ENCODE peak calls at places on chromosomes 5 and 9, in nine cellular contexts. D, E, N, U, Q, O, G, X and S are unnamed samples.

GRCh38 chr9:120109242-120109641 is 470.7 kb downstream of the CDK5RAP2 start:
- DNase-seq in E (no peak), N (no peak), G (no peak), O (no peak), U (no peak), Q (no peak), D (peak), X (peak), S (peak)

GRCh38 chr9:102514541-102514940 is 480.6 kb upstream of the CYLC2 start:
- DNase-seq in D (no peak), N (no peak), G (no peak), Q (no peak), O (no peak), X (no peak), U (no peak), E (no peak), S (no peak)

GRCh38 chr5:14178671-14179211 is 35.6 kb downstream of the TRIO start:
- DNase-seq in Q (no peak), U (no peak), N (no peak), D (peak), O (no peak), G (no peak), E (peak), X (peak), S (no peak)

GRCh38 chr5:128227984-128228383 is 144.4 kb downstream of the SLC12A2 start:
- DNase-seq in U (no peak), E (peak), Q (no peak), G (no peak), O (no peak), N (no peak), D (no peak), X (no peak), S (no peak)

GRCh38 chr5:132012385-132013005 is 1.0 kb upstream of the ACSL6 start:
- DNase-seq in G (no peak), O (peak), Q (no peak), N (no peak), D (peak), X (peak), U (no peak), E (peak), S (peak)

GRCh38 chr5:121503111-121503840 is 348.4 kb upstream of the FTMT start:
- DNase-seq in G (no peak), N (no peak), U (peak), Q (peak), O (no peak), X (peak), E (peak), D (peak), S (peak)

GRCh38 chr5:160651682-160652645 is 200.0 kb downstream of the ATP10B start:
- DNase-seq in N (no peak), U (no peak), X (no peak), E (no peak), O (no peak), D (no peak), Q (no peak), G (no peak), S (no peak)

GRCh38 chr9:76820431-76820830 is 56.2 kb downstream of the PCA3 start:
- DNase-seq in E (no peak), U (no peak), D (no peak), G (no peak), Q (no peak), X (no peak), N (no peak), O (no peak), S (no peak)

GRCh38 chr5:149381261-149381985 is 2.3 kb upstream of the IL17B start:
- DNase-seq in Q (no peak), N (no peak), X (no peak), D (no peak), U (no peak), O (peak), E (no peak), G (no peak), S (no peak)

GRCh38 chr5:179550511-179551342 is at the start of gene RUFY1:
- DNase-seq in D (peak), N (peak), U (peak), G (peak), X (peak), E (peak), Q (peak), O (peak), S (peak)

GRCh38 chr9:81035171-81035570 is 654.2 kb downstream of the TLE1 start:
- DNase-seq in O (no peak), U (no peak), G (no peak), D (no peak), Q (no peak), E (no peak), X (no peak), N (no peak), S (no peak)

GRCh38 chr5:44603496-44604272 is 205.1 kb upstream of the MRPS30 start:
- DNase-seq in D (peak), G (no peak), N (no peak), E (peak), U (no peak), O (no peak), Q (no peak), X (peak), S (no peak)

GRCh38 chr5:95817430-95817829 is 5.1 kb downstream of the GLRX start:
- DNase-seq in Q (no peak), G (no peak), E (peak), D (no peak), X (no peak), O (no peak), U (no peak), N (peak), S (no peak)

GRCh38 chr9:136095028-136095494 is at the start of gene NACC2:
- DNase-seq in Q (peak), G (no peak), X (peak), E (peak), N (no peak), D (no peak), O (peak), U (no peak), S (no peak)

GRCh38 chr9:110847661-110848060 is 179.1 kb downstream of the MUSK start:
- DNase-seq in D (no peak), X (no peak), U (no peak), N (no peak), O (no peak), E (no peak), Q (no peak), G (no peak), S (no peak)

GRCh38 chr5:17333755-17334154 is 116.3 kb downstream of the BASP1 start:
- DNase-seq in D (no peak), U (no peak), G (no peak), E (no peak), X (no peak), O (no peak), Q (no peak), N (no peak), S (no peak)

GRCh38 chr9:676780-677458 is 164.6 kb upstream of the DMRT1 start:
- DNase-seq in X (no peak), E (peak), N (no peak), D (no peak), G (no peak), U (peak), O (no peak), Q (no peak), S (no peak)

GRCh38 chr9:679462-679861 is 162.0 kb upstream of the DMRT1 start:
- DNase-seq in G (no peak), X (no peak), E (no peak), D (no peak), Q (no peak), U (no peak), N (no peak), O (no peak), S (no peak)

GRCh38 chr9:675697-676370 is 165.7 kb upstream of the DMRT1 start:
- DNase-seq in U (no peak), E (no peak), N (no peak), X (no peak), D (no peak), G (no peak), Q (no peak), O (no peak), S (no peak)

GRCh38 chr9:680106-680505 is 161.4 kb upstream of the DMRT1 start:
- DNase-seq in G (no peak), E (peak), Q (no peak), O (no peak), U (no peak), X (no peak), N (no peak), D (no peak), S (no peak)

DNA sequence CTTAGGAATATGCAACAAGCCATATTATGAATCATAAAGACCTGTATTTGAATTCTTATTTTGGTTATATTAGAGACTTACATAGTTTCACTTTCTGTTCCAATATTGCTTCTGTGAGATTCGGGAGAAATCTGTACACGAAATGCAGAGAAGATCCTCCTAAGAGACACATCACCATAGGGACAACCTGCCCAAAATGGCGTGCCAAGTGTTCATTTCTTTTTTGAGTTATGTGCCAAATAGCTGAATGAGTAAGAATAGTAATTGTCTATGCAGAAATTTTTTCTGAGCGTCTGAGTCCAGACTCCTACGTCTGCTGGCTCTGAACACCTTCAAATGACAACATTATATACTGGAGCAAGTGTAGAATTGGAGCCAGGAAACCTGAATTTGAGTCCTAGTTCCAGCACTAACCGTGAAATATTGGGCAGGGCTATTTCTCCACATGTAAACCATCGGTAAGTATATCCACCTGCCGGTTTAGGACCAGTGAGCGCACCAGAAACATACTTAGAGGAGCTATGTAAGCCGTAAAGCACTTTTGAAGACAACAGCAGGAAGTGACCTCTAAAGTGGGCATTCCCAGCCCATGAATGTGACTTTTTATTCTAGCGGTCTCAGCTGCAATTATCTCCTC is 163.9 kb upstream of the DMRT1 start:
- DNase-seq in D (no peak), E (no peak), O (no peak), U (peak), Q (no peak), G (no peak), X (no peak), N (no peak), S (no peak)
- H3K27ac ChIP-seq in D (no peak), E (no peak), O (peak), U (peak), Q (no peak), G (no peak), X (no peak), N (no peak), S (peak)

DNA sequence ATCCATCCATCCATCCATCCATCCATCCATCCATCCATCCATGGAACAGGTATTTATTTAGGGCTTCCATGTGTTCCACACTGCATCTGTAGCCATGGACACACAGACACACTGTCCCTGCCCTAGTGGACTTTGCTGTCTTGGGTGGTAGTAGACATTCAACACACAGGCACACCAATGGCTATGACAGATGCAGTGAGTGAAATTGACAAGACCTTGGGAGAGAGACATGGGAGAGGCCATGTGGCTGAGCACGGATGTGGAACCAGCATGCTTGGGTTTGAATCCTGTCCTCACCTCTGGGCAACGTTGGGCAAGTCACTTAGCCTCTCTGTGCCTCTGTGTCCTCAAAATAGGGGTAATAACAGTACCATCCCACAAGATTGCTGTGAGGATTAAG is 45.3 kb downstream of the STOM start:
- DNase-seq in G (no peak), Q (no peak), U (no peak), N (no peak), D (no peak), X (no peak), O (no peak), E (no peak), S (no peak)
- H3K27ac ChIP-seq in G (no peak), Q (peak), U (no peak), N (no peak), D (no peak), X (no peak), O (peak), E (no peak), S (no peak)

GRCh38 chr9:137486141-137486490 is 27.0 kb upstream of the NSMF start:
- DNase-seq in U (no peak), N (no peak), Q (no peak), O (no peak), X (no peak), E (no peak), D (no peak), G (no peak), S (no peak)

GRCh38 chr9:137486545-137487453 is 27.7 kb upstream of the NSMF start:
- DNase-seq in X (no peak), E (no peak), D (no peak), N (no peak), G (no peak), Q (no peak), O (peak), U (no peak), S (no peak)

GRCh38 chr9:137488330-137488653 is 29.2 kb upstream of the NSMF start:
- DNase-seq in O (peak), D (no peak), N (no peak), E (no peak), Q (no peak), X (no peak), U (no peak), G (no peak), S (no peak)

GRCh38 chr9:137488906-137489305 is 29.8 kb upstream of the NSMF start:
- DNase-seq in G (no peak), D (no peak), Q (no peak), N (no peak), U (no peak), X (no peak), E (no peak), O (peak), S (no peak)

DNA sequence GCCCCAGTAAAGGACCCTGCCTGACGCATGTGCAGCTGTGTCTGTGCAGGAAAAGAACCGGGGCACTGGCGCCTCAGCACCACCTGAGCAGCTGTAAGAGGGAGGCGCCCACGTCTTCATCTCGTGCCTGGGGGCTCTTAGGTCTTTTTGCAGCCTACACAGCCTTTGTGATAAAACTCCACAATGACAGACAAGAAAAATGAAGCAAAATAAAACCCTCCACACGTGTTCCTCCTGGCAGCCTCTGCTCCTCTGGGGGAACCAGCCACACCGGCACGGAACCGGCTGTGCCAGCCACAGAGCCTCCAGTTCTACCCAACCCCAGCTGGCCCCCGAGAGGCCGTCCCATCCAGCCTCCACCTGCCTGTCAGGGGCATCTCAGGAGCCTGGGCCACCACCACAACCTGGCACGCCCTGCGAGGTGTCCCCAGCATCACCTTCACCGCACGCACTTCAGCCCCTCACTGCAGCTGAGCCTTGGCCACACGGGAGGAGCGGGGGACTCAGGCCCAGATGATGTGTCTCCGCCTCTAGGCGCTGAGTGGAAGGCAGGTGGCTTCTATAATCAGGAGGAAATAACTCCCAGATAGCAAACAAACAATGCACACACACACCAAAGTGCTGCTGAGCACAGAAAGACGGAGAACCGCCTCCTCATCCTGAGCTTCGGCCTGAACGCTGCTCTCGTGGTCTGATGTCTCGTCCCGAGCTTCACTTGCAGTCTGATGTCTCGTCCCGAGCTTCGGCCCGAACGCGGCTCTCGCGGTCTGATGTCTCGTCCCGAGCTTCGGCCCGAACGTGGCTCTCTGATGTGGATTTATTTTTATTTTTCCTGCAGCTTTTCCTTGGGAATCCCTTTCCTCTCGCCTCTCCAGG is 28.6 kb upstream of the NSMF start:
- DNase-seq in G (no peak), Q (no peak), O (peak), N (no peak), E (no peak), D (no peak), U (no peak), X (no peak), S (no peak)
- H3K27ac ChIP-seq in G (no peak), Q (no peak), O (no peak), N (no peak), E (no peak), D (no peak), U (no peak), X (peak), S (no peak)

DNA sequence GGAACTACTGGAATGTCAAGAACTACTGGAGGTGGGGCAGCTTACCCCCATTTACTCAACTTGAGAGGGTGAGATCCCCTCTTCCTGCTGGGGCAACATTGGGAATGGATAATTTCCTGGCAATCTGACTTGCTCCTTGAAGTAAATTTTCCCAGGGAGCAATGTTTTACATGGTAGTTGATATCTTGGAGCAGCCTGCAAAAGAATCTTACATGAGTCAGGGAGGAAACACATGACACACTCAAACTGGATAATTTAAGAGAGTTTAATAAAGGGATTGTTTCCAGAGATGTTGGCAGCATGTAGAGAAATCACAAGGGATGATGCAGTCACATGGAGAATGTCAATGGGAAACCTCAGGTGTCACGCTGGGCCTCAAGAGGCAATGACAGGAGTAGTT is 212.5 kb downstream of the GAS1 start:
- DNase-seq in X (no peak), O (no peak), N (no peak), D (no peak), E (peak), U (no peak), G (no peak), Q (no peak), S (no peak)
- H3K27ac ChIP-seq in X (no peak), O (no peak), N (no peak), D (no peak), E (no peak), U (no peak), G (no peak), Q (no peak), S (no peak)

GRCh38 chr5:43037929-43038510 is 2.1 kb downstream of the ANXA2R start:
- DNase-seq in X (peak), Q (no peak), G (peak), N (peak), D (no peak), U (no peak), O (no peak), E (peak), S (peak)

GRCh38 chr5:43039468-43040286 is 442 bp downstream of the ANXA2R start:
- DNase-seq in D (peak), N (peak), G (peak), Q (peak), X (peak), E (peak), U (peak), O (peak), S (peak)

GRCh38 chr5:43038523-43038989 is 1.6 kb downstream of the ANXA2R start:
- DNase-seq in G (peak), U (no peak), N (peak), Q (no peak), D (no peak), E (peak), O (no peak), X (no peak), S (peak)

GRCh38 chr5:43040287-43041098 is at the start of gene ANXA2R:
- DNase-seq in X (peak), E (peak), O (peak), U (peak), G (peak), N (peak), D (peak), Q (peak), S (peak)

GRCh38 chr5:43039115-43039467 is 1.0 kb downstream of the ANXA2R start:
- DNase-seq in N (no peak), X (no peak), O (no peak), U (no peak), D (no peak), Q (no peak), E (no peak), G (no peak), S (no peak)
- H3K27ac ChIP-seq in N (peak), X (no peak), O (no peak), U (peak), D (no peak), Q (no peak), E (peak), G (peak), S (peak)

DNA sequence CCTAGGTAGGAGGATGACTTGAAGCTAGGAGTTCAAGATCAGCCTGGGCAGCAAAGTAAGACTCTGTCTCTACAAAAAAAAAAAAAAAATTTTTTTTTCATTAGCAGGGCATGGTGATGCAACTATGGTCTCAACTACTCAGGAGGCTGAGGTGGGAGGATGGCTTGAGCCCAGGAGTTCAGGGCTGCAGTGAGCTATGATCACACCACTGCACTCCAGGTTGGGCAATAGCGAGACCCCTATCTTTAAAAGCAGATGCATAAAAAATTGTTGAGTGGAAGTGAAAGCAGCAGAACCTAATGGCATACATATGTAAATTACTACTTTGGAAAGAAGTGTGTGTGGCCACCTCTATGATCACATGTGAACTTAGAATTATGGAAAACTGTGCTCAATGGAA is 56.8 kb downstream of the SIL1 start:
- DNase-seq in O (no peak), Q (peak), D (no peak), N (no peak), X (no peak), E (no peak), G (no peak), U (no peak), S (no peak)
- H3K27ac ChIP-seq in O (peak), Q (no peak), D (no peak), N (no peak), X (no peak), E (no peak), G (no peak), U (peak), S (no peak)

DNA sequence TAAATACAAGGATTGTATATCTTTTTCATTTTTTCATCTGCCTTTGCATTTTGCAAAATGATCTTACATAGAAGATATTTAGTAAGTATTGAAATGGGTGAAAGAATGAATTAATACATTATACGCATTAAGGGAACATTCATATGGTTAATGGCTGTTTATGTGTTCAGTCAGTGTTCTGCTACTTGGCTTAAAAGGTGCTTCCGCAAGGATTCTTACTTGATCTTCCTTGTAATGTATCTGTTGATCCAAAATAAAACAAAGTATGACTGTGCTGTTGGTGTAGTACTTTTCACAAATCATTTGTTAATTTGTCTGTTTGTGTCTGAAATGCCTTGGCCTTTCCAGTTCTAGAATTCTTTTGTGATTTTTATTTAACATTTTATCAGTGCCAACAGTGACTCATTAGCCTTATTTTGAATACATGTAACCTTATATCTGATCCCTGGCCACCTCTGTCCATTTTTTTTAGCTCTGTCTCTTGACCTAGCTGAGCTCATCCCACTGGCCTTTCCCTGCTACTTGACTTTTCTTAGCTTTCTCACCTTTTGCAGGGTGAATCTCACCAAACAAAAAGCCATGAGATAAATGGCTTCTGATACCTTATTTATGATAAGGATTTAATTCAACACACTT is 340.1 kb downstream of the KDM4C start:
- DNase-seq in N (no peak), Q (no peak), X (no peak), O (no peak), U (no peak), E (peak), G (no peak), D (no peak), S (no peak)
- H3K27ac ChIP-seq in N (no peak), Q (no peak), X (no peak), O (no peak), U (no peak), E (no peak), G (no peak), D (no peak), S (no peak)